ENCODE peak calls at places on chromosomes 4 and X, in four cellular contexts. One of them, this sample, is unnamed.

GRCh38 chrX:24498181-24498580 is 33.1 kb downstream of the PDK3 start:
- DNase-seq in SK-N-SH: no peak
- DNase-seq in fibroblast of lung: peak; percentile 7
- DNase-seq in neural progenitor cell: peak; percentile 41
- DNase-seq in this sample: no peak

GRCh38 chr4:25875281-25875745 is 12.5 kb upstream of the SEL1L3 start:
- DNase-seq in SK-N-SH: no peak
- DNase-seq in fibroblast of lung: no peak
- DNase-seq in neural progenitor cell: no peak
- DNase-seq in this sample: peak; percentile 96

GRCh38 chrX:70132244-70132643 is 1.0 kb upstream of the IGBP1 start:
- DNase-seq in SK-N-SH: no peak
- DNase-seq in fibroblast of lung: no peak
- DNase-seq in neural progenitor cell: no peak
- DNase-seq in this sample: peak; percentile 35

GRCh38 chrX:45329217-45329616 is 128.5 kb upstream of the DIPK2B start:
- DNase-seq in SK-N-SH: no peak
- DNase-seq in fibroblast of lung: peak; percentile 48
- DNase-seq in neural progenitor cell: no peak
- DNase-seq in this sample: no peak

GRCh38 chr4:151992755-151993154 is 231.9 kb upstream of the GATB start:
- DNase-seq in SK-N-SH: no peak
- DNase-seq in fibroblast of lung: no peak
- DNase-seq in neural progenitor cell: no peak
- DNase-seq in this sample: no peak

GRCh38 chr4:119027815-119028214 is 107.8 kb upstream of the MYOZ2 start:
- DNase-seq in SK-N-SH: no peak
- DNase-seq in fibroblast of lung: no peak
- DNase-seq in neural progenitor cell: no peak
- DNase-seq in this sample: no peak

GRCh38 chrX:66638591-66639500 is at the start of gene EDA2R:
- DNase-seq in SK-N-SH: peak; percentile 66
- DNase-seq in fibroblast of lung: peak; percentile 91
- DNase-seq in neural progenitor cell: peak; percentile 83
- DNase-seq in this sample: peak; percentile 81

GRCh38 chrX:347351-348117 is 28.9 kb upstream of the GTPBP6 start:
- DNase-seq in SK-N-SH: no peak
- DNase-seq in fibroblast of lung: no peak
- DNase-seq in neural progenitor cell: no peak
- DNase-seq in this sample: no peak

GRCh38 chr4:10020871-10021676 is at the start of gene SLC2A9:
- DNase-seq in SK-N-SH: no peak
- DNase-seq in fibroblast of lung: no peak
- DNase-seq in neural progenitor cell: no peak
- DNase-seq in this sample: no peak

GRCh38 chrX:129959493-129959832 is 23.0 kb upstream of the BCORL1 start:
- DNase-seq in SK-N-SH: no peak
- DNase-seq in fibroblast of lung: peak; percentile 37
- DNase-seq in neural progenitor cell: peak; percentile 69
- DNase-seq in this sample: no peak

GRCh38 chr4:169438057-169438480 is 167.3 kb upstream of the SH3RF1 start:
- DNase-seq in SK-N-SH: no peak
- DNase-seq in fibroblast of lung: no peak
- DNase-seq in neural progenitor cell: no peak
- DNase-seq in this sample: no peak

GRCh38 chr4:78057600-78058560 is 757 bp downstream of the FRAS1 start:
- DNase-seq in SK-N-SH: peak; percentile 66
- DNase-seq in fibroblast of lung: peak; percentile 54
- DNase-seq in neural progenitor cell: peak; percentile 66
- DNase-seq in this sample: peak; percentile 48

GRCh38 chrX:11864171-11864570 is 106.1 kb downstream of the MSL3 start:
- DNase-seq in SK-N-SH: no peak
- DNase-seq in fibroblast of lung: no peak
- DNase-seq in neural progenitor cell: no peak
- DNase-seq in this sample: no peak

GRCh38 chr4:112752510-112752909 is 115.6 kb downstream of the LARP7 start:
- DNase-seq in SK-N-SH: no peak
- DNase-seq in fibroblast of lung: no peak
- DNase-seq in neural progenitor cell: no peak
- DNase-seq in this sample: no peak
- H3K27ac ChIP-seq in SK-N-SH: no peak overlapping the region
- H3K27ac ChIP-seq in fibroblast of lung: no peak overlapping the region
- H3K27ac ChIP-seq in neural progenitor cell: peak overlapping the region; percentile 92
- H3K27ac ChIP-seq in this sample: no peak overlapping the region

GRCh38 chr4:98689507-98690174 is 31.2 kb upstream of the TSPAN5 start:
- DNase-seq in SK-N-SH: no peak
- DNase-seq in fibroblast of lung: no peak
- DNase-seq in neural progenitor cell: no peak
- DNase-seq in this sample: no peak
- H3K4me2 ChIP-seq in SK-N-SH: peak overlapping the region; percentile 58
- H3K4me2 ChIP-seq in fibroblast of lung: no peak overlapping the region
- H3K4me2 ChIP-seq in neural progenitor cell: no peak overlapping the region
- H3K4me2 ChIP-seq in this sample: no peak overlapping the region

GRCh38 chrX:152892499-152892898 is 5.4 kb upstream of the ZNF185 start:
- DNase-seq in SK-N-SH: no peak
- DNase-seq in fibroblast of lung: no peak
- DNase-seq in neural progenitor cell: no peak
- DNase-seq in this sample: no peak
- H2AFZ ChIP-seq in SK-N-SH: no peak overlapping the region
- H2AFZ ChIP-seq in fibroblast of lung: no peak overlapping the region
- H2AFZ ChIP-seq in neural progenitor cell: no peak overlapping the region
- H2AFZ ChIP-seq in this sample: no peak overlapping the region

DNA sequence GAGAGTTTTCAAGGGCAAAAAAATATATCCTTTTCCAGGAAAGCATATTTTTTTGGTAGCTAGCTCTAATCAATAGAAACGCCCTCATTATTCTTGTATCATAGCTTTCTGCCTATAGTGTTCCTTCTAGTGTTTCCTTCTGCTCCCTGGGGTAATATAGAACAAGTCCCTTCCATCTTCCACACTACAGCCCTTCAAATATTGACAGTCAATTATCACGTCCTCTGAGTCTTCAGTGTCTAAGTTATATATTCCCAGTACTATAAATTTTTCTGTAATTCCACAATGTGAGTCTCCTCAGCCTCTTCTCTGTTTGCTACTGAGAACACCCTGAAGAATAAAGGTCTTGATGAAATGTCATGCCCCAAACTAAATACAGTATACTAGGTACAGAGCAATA is 1088.0 kb upstream of the PCDH7 start:
- DNase-seq in SK-N-SH: no peak
- DNase-seq in fibroblast of lung: no peak
- DNase-seq in neural progenitor cell: no peak
- DNase-seq in this sample: no peak
- H3K27ac ChIP-seq in SK-N-SH: no peak overlapping the region
- H3K27ac ChIP-seq in fibroblast of lung: no peak overlapping the region
- H3K27ac ChIP-seq in neural progenitor cell: no peak overlapping the region
- H3K27ac ChIP-seq in this sample: no peak overlapping the region

GRCh38 chr4:144720491-144720890 is 74.5 kb downstream of the HHIP start:
- DNase-seq in SK-N-SH: no peak
- DNase-seq in fibroblast of lung: no peak
- DNase-seq in neural progenitor cell: no peak
- DNase-seq in this sample: no peak

GRCh38 chr4:144721994-144722393 is 76.0 kb downstream of the HHIP start:
- DNase-seq in SK-N-SH: no peak
- DNase-seq in fibroblast of lung: no peak
- DNase-seq in neural progenitor cell: no peak
- DNase-seq in this sample: no peak

GRCh38 chr4:144718958-144719512 is 73.1 kb downstream of the HHIP start:
- DNase-seq in SK-N-SH: no peak
- DNase-seq in fibroblast of lung: no peak
- DNase-seq in neural progenitor cell: no peak
- DNase-seq in this sample: no peak

DNA sequence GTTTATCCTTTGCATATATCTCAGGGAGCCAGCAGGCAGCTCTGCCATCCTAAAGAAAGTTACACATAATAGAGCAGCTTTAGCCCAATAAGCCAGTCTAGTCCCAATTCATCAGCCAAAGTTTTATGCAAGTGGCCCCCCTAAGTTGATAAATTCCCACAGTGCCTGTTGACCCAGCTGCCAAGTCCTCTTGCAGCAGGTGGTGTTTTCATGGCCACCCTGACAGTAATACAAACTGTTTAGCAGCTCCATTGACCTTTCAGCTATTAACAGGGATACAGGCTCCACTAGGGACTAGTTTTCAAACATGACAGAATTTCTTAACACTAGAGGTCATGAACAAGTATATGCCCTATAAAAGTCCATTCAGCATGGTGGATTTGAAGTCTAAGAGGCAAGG is 77.5 kb downstream of the HHIP start:
- DNase-seq in SK-N-SH: no peak
- DNase-seq in fibroblast of lung: no peak
- DNase-seq in neural progenitor cell: no peak
- DNase-seq in this sample: no peak
- H3K4me2 ChIP-seq in SK-N-SH: no peak overlapping the region
- H3K4me2 ChIP-seq in fibroblast of lung: no peak overlapping the region
- H3K4me2 ChIP-seq in neural progenitor cell: no peak overlapping the region
- H3K4me2 ChIP-seq in this sample: no peak overlapping the region

This sample was measured in OCI-LY7.